ENCODE peak calls at places on chromosomes 12 and 14, in five cellular contexts. M is fibroblast of the conjunctiva; D is RPMI8226; F is effector CD4-positive, alpha-beta T cell; U is activated T-helper 1 cell treated with anti-CD3 and anti-CD28 coated beads, Interleukin-12 subunit alpha, Interleukin-12 subunit beta, Interleukin-2, Interleukin-4 antibody, amounts not matched to agents 30 ng/mL and 10 ng/mL and 1 ng/mL, durations not matched to agents 14 hours and 24 hours and 36 hours. K is an unnamed sample.

GRCh38 chr14:68695326-68695768 is 97.5 kb downstream of the ZFP36L1 start:
- DNase-seq in M (peak; percentile 97), D (no peak), F (no peak), U (no peak), K (no peak)

GRCh38 chr12:19848426-19848825 is 409.1 kb downstream of the AEBP2 start:
- DNase-seq in M (no peak), D (no peak), F (no peak), U (no peak), K (no peak)

GRCh38 chr12:64757778-64758177 is 1.4 kb downstream of the GNS start:
- DNase-seq in M (no peak), D (peak; percentile 45), F (no peak), U (no peak), K (no peak)

GRCh38 chr12:2383276-2384028 is 330.7 kb downstream of the CACNA1C start:
- DNase-seq in M (no peak), D (no peak), F (no peak), U (no peak), K (no peak)

GRCh38 chr14:105909046-105909827 is 382.9 kb downstream of the TMEM121 start:
- DNase-seq in M (no peak), D (no peak), F (no peak), U (no peak), K (no peak)

GRCh38 chr12:32454075-32454474 is 54.7 kb downstream of the FGD4 start:
- DNase-seq in M (peak; percentile 38), D (no peak), F (no peak), U (no peak), K (no peak)

GRCh38 chr12:14974633-14975032 is 1.8 kb downstream of the PDE6H start:
- DNase-seq in M (no peak), D (no peak), F (no peak), U (no peak), K (no peak)

GRCh38 chr12:57091633-57092528 is 3.0 kb downstream of the NAB2 start:
- DNase-seq in M (no peak), D (no peak), F (no peak), U (no peak), K (no peak)

GRCh38 chr14:102795060-102795925 is 18.0 kb downstream of the TRAF3 start:
- DNase-seq in M (peak; percentile 65), D (no peak), F (no peak), U (no peak), K (peak; percentile 66)

GRCh38 chr12:2179953-2180736 is 127.4 kb downstream of the CACNA1C start:
- DNase-seq in M (peak; percentile 91), D (no peak), F (no peak), U (no peak), K (no peak)

GRCh38 chr12:52585951-52586350 is 12.3 kb upstream of the KRT74 start:
- DNase-seq in M (no peak), D (peak; percentile 15), F (peak; percentile 45), U (peak; percentile 43), K (no peak)

GRCh38 chr14:93037354-93037753 is 78.4 kb downstream of the ITPK1 start:
- DNase-seq in M (no peak), D (no peak), F (no peak), U (no peak), K (no peak)

GRCh38 chr12:31514912-31515311 is 76.0 kb downstream of the DENND5B start:
- DNase-seq in M (no peak), D (no peak), F (no peak), U (no peak), K (no peak)

GRCh38 chr12:116136340-116136739 is 141.2 kb downstream of the MED13L start:
- DNase-seq in M (no peak), D (no peak), F (no peak), U (peak; percentile 17), K (no peak)

GRCh38 chr12:43937947-43938346 is 102.1 kb downstream of the TMEM117 start:
- DNase-seq in M (no peak), D (peak; percentile 15), F (no peak), U (no peak), K (peak; percentile 3)

GRCh38 chr14:75824328-75824727 is 157.5 kb downstream of the TGFB3 start:
- DNase-seq in M (no peak), D (no peak), F (no peak), U (no peak), K (no peak)

GRCh38 chr12:128680555-128680954 is 143.2 kb downstream of the SLC15A4 start:
- DNase-seq in M (no peak), D (no peak), F (no peak), U (no peak), K (no peak)

GRCh38 chr12:8078400-8078799 is 3.7 kb upstream of the NECAP1 start:
- DNase-seq in M (peak; percentile 69), D (peak; percentile 57), F (peak; percentile 52), U (peak; percentile 28), K (peak; percentile 49)

GRCh38 chr14:75217508-75218206 is 41.2 kb upstream of the TMED10 start:
- DNase-seq in M (no peak), D (no peak), F (no peak), U (no peak), K (no peak)

GRCh38 chr12:109545826-109546225 is 27.5 kb downstream of the MMAB start:
- DNase-seq in M (no peak), D (no peak), F (no peak), U (no peak), K (no peak)

GRCh38 chr12:77060883-77061240 is 4.5 kb downstream of the E2F7 start:
- DNase-seq in M (no peak), D (peak; percentile 58), F (no peak), U (no peak), K (no peak)

GRCh38 chr14:48805315-48805714 is 780.9 kb downstream of the RPS29 start:
- DNase-seq in M (no peak), D (no peak), F (no peak), U (no peak), K (no peak)

GRCh38 chr12:12432373-12432772 is 75.5 kb downstream of the BORCS5 start:
- DNase-seq in M (peak; percentile 56), D (no peak), F (no peak), U (no peak), K (no peak)

GRCh38 chr12:3218150-3218845 is 141.1 kb downstream of the TSPAN9 start:
- DNase-seq in M (peak; percentile 59), D (no peak), F (no peak), U (no peak), K (no peak)

GRCh38 chr14:38723954-38724353 is 379.1 kb downstream of the SEC23A start:
- DNase-seq in M (no peak), D (no peak), F (no peak), U (no peak), K (no peak)

GRCh38 chr12:6949063-6949594 is 2.0 kb upstream of the PTPN6 start:
- DNase-seq in M (no peak), D (peak; percentile 64), F (no peak), U (no peak), K (no peak)

GRCh38 chr14:22155582-22155981 is 433.4 kb downstream of the DAD1 start:
- DNase-seq in M (no peak), D (no peak), F (no peak), U (no peak), K (no peak)

GRCh38 chr12:27610380-27610779 is 85.9 kb upstream of the REP15 start:
- DNase-seq in M (peak; percentile 23), D (no peak), F (no peak), U (no peak), K (no peak)

GRCh38 chr12:12564911-12565310 is 2.2 kb upstream of the DUSP16 start:
- DNase-seq in M (no peak), D (no peak), F (no peak), U (no peak), K (no peak)

GRCh38 chr12:6928703-6929407 is 1.1 kb downstream of the ATN1 start:
- DNase-seq in M (no peak), D (no peak), F (no peak), U (no peak), K (no peak)

GRCh38 chr14:63726499-63726898 is 1.4 kb downstream of the SGPP1 start:
- DNase-seq in M (no peak), D (no peak), F (no peak), U (no peak), K (peak; percentile 40)

K was measured in KBM-7.